ENCODE peak calls at places on chromosomes 6 and 20, in four cellular contexts. One of them, this sample, is unnamed.

GRCh38 chr6:82006027-82006738 is 241.4 kb downstream of the IBTK start:
- DNase-seq in cardiac muscle cell: peak; percentile 67
- DNase-seq in lung: no peak
- DNase-seq in fibroblast of lung: peak; percentile 61
- DNase-seq in this sample: no peak

GRCh38 chr6:35663447-35664235 is 25.1 kb downstream of the FKBP5 start:
- DNase-seq in cardiac muscle cell: peak; percentile 63
- DNase-seq in lung: no peak
- DNase-seq in fibroblast of lung: peak; percentile 33
- DNase-seq in this sample: no peak

GRCh38 chr6:43088654-43089056 is 12.5 kb downstream of the PTK7 start:
- DNase-seq in fibroblast of lung: no peak
- DNase-seq in cardiac muscle cell: no peak
- DNase-seq in lung: no peak
- DNase-seq in this sample: no peak

GRCh38 chr6:1757133-1757532 is 147.4 kb downstream of the FOXC1 start:
- DNase-seq in fibroblast of lung: no peak
- DNase-seq in cardiac muscle cell: no peak
- DNase-seq in lung: no peak
- DNase-seq in this sample: no peak

GRCh38 chr6:53651764-53652401 is 13.7 kb downstream of the KLHL31 start:
- DNase-seq in fibroblast of lung: peak; percentile 55
- DNase-seq in lung: peak; percentile 67
- DNase-seq in cardiac muscle cell: peak; percentile 52
- DNase-seq in this sample: peak; percentile 83

GRCh38 chr20:37673429-37673828 is 20.4 kb upstream of the CTNNBL1 start:
- DNase-seq in cardiac muscle cell: no peak
- DNase-seq in lung: no peak
- DNase-seq in fibroblast of lung: no peak
- DNase-seq in this sample: no peak

GRCh38 chr6:30544666-30545272 is 11.5 kb downstream of the GNL1 start:
- DNase-seq in fibroblast of lung: peak; percentile 76
- DNase-seq in lung: no peak
- DNase-seq in cardiac muscle cell: peak; percentile 78
- DNase-seq in this sample: no peak

GRCh38 chr6:24683297-24684296 is 16.7 kb downstream of the ACOT13 start:
- DNase-seq in lung: no peak
- DNase-seq in cardiac muscle cell: no peak
- DNase-seq in fibroblast of lung: no peak
- DNase-seq in this sample: no peak

GRCh38 chr6:69894578-69895347 is 28.4 kb downstream of the COL19A1 start:
- DNase-seq in cardiac muscle cell: peak; percentile 83
- DNase-seq in fibroblast of lung: peak; percentile 92
- DNase-seq in lung: no peak
- DNase-seq in this sample: no peak

GRCh38 chr20:18195931-18196330 is 58.3 kb downstream of the KAT14 start:
- DNase-seq in lung: no peak
- DNase-seq in cardiac muscle cell: no peak
- DNase-seq in fibroblast of lung: no peak
- DNase-seq in this sample: no peak

GRCh38 chr20:37990571-37991151 is 42.6 kb downstream of the TTI1 start:
- DNase-seq in lung: peak; percentile 73
- DNase-seq in fibroblast of lung: peak; percentile 91
- DNase-seq in cardiac muscle cell: peak; percentile 65
- DNase-seq in this sample: peak; percentile 23

GRCh38 chr6:20630617-20631448 is 96.6 kb downstream of the CDKAL1 start:
- DNase-seq in fibroblast of lung: no peak
- DNase-seq in lung: no peak
- DNase-seq in cardiac muscle cell: no peak
- DNase-seq in this sample: no peak

GRCh38 chr6:39361657-39362486 is 39.4 kb upstream of the KCNK16 start:
- DNase-seq in cardiac muscle cell: peak; percentile 75
- DNase-seq in fibroblast of lung: peak; percentile 67
- DNase-seq in lung: peak; percentile 63
- DNase-seq in this sample: peak; percentile 77

GRCh38 chr6:83708970-83709747 is at the start of gene SNAP91:
- DNase-seq in fibroblast of lung: no peak
- DNase-seq in lung: no peak
- DNase-seq in cardiac muscle cell: peak; percentile 22
- DNase-seq in this sample: no peak

GRCh38 chr6:144415014-144415413 is 129.9 kb downstream of the UTRN start:
- DNase-seq in fibroblast of lung: peak; percentile 75
- DNase-seq in lung: no peak
- DNase-seq in cardiac muscle cell: peak; percentile 71
- DNase-seq in this sample: no peak

GRCh38 chr6:161486326-161486725 is 212.5 kb upstream of the AGPAT4 start:
- DNase-seq in cardiac muscle cell: peak; percentile 50
- DNase-seq in fibroblast of lung: peak; percentile 41
- DNase-seq in lung: no peak
- DNase-seq in this sample: no peak

GRCh38 chr6:10393544-10394225 is 21.2 kb downstream of the TFAP2A start:
- DNase-seq in cardiac muscle cell: no peak
- DNase-seq in fibroblast of lung: no peak
- DNase-seq in lung: no peak
- DNase-seq in this sample: no peak

GRCh38 chr6:37540390-37540789 is 40.7 kb upstream of the CCDC167 start:
- DNase-seq in lung: no peak
- DNase-seq in fibroblast of lung: no peak
- DNase-seq in cardiac muscle cell: no peak
- DNase-seq in this sample: no peak

GRCh38 chr20:9474835-9475413 is 39.5 kb upstream of the LAMP5 start:
- DNase-seq in cardiac muscle cell: no peak
- DNase-seq in fibroblast of lung: peak; percentile 35
- DNase-seq in lung: no peak
- DNase-seq in this sample: no peak

GRCh38 chr6:6224933-6225486 is 95.5 kb downstream of the F13A1 start:
- DNase-seq in lung: no peak
- DNase-seq in fibroblast of lung: no peak
- DNase-seq in cardiac muscle cell: no peak
- DNase-seq in this sample: no peak

GRCh38 chr6:113052513-113052912 is 705.4 kb downstream of the RFPL4B start:
- DNase-seq in lung: no peak
- DNase-seq in cardiac muscle cell: no peak
- DNase-seq in fibroblast of lung: no peak
- DNase-seq in this sample: no peak

GRCh38 chr6:107585815-107586435 is 96.0 kb downstream of the SOBP start:
- DNase-seq in cardiac muscle cell: no peak
- DNase-seq in lung: no peak
- DNase-seq in fibroblast of lung: no peak
- DNase-seq in this sample: no peak

GRCh38 chr20:44552039-44552438 is 30.2 kb upstream of the SERINC3 start:
- DNase-seq in fibroblast of lung: no peak
- DNase-seq in cardiac muscle cell: no peak
- DNase-seq in lung: no peak
- DNase-seq in this sample: no peak
- H3K27me3 ChIP-seq in fibroblast of lung: no peaks in the 10 kb centered on the region
- H3K27me3 ChIP-seq in cardiac muscle cell: no peaks in the 10 kb centered on the region
- H3K27me3 ChIP-seq in lung: no peaks in the 10 kb centered on the region
- H3K27me3 ChIP-seq in this sample: no peaks in the 10 kb centered on the region

GRCh38 chr20:60209048-60209447 is 250.8 kb downstream of the CDH26 start:
- DNase-seq in lung: no peak
- DNase-seq in cardiac muscle cell: no peak
- DNase-seq in fibroblast of lung: no peak
- DNase-seq in this sample: no peak
- H3K4me1 ChIP-seq in lung: no peaks in the 10 kb centered on the region
- H3K4me1 ChIP-seq in cardiac muscle cell: no peaks in the 10 kb centered on the region
- H3K4me1 ChIP-seq in fibroblast of lung: no peaks in the 10 kb centered on the region
- H3K4me1 ChIP-seq in this sample: no peaks in the 10 kb centered on the region

GRCh38 chr6:127120109-127120786 is 1.8 kb downstream of the RSPO3 start:
- DNase-seq in cardiac muscle cell: no peak
- DNase-seq in lung: no peak
- DNase-seq in fibroblast of lung: no peak
- DNase-seq in this sample: peak; percentile 62
- H3K27me3 ChIP-seq in cardiac muscle cell: peaks cover 37% of the 10 kb centered on the region
- H3K27me3 ChIP-seq in lung: no peaks in the 10 kb centered on the region
- H3K27me3 ChIP-seq in fibroblast of lung: peaks cover 32% of the 10 kb centered on the region
- H3K27me3 ChIP-seq in this sample: no peaks in the 10 kb centered on the region

DNA sequence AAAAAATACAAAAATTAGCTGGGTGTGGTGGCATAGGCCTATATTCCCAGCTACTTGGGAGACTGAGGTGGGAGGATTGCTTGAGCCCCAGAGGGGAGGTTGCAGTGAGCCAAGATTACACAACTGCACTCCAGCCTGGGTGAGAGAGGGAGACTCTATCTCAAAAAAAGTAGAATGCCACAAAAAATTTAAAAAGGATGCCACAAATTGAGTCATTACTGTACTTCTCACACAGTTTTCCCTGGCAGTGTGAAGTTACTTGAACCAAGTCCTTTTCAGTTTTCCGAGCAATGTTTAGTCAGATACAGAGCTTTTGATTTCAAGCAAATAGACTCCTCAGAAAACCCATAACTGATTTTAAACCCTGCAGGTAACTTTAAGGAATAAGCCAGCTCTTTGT is 53.3 kb downstream of the TNFRSF21 start:
- DNase-seq in lung: no peak
- DNase-seq in fibroblast of lung: no peak
- DNase-seq in cardiac muscle cell: peak; percentile 71
- DNase-seq in this sample: no peak
- H3K4me1 ChIP-seq in lung: peaks cover 1% of the 10 kb centered on the region
- H3K4me1 ChIP-seq in fibroblast of lung: no peaks in the 10 kb centered on the region
- H3K4me1 ChIP-seq in cardiac muscle cell: no peaks in the 10 kb centered on the region
- H3K4me1 ChIP-seq in this sample: no peaks in the 10 kb centered on the region

DNA sequence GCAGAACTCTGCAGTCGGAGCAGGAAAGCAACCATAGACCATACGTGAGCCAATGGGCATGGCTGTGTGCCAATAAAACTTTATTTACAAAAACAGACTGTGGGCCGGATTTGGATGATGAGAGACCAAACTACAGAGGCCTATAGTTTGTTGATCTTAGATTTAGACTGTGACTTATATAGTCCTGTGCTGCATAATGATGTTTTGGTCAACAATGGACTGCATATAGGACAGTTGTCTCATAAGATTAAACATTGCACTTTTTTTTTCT is 70.9 kb upstream of the SLC22A23 start:
- DNase-seq in cardiac muscle cell: no peak
- DNase-seq in lung: no peak
- DNase-seq in fibroblast of lung: no peak
- DNase-seq in this sample: no peak
- H3K27me3 ChIP-seq in cardiac muscle cell: no peaks in the 10 kb centered on the region
- H3K27me3 ChIP-seq in lung: no peaks in the 10 kb centered on the region
- H3K27me3 ChIP-seq in fibroblast of lung: no peaks in the 10 kb centered on the region
- H3K27me3 ChIP-seq in this sample: no peaks in the 10 kb centered on the region

GRCh38 chr20:57404419-57405072 is 13.3 kb downstream of the RBM38 start:
- DNase-seq in fibroblast of lung: no peak
- DNase-seq in lung: no peak
- DNase-seq in cardiac muscle cell: no peak
- DNase-seq in this sample: no peak
- H3K4me1 ChIP-seq in fibroblast of lung: no peaks in the 10 kb centered on the region
- H3K4me1 ChIP-seq in lung: peaks cover 4% of the 10 kb centered on the region
- H3K4me1 ChIP-seq in cardiac muscle cell: peaks cover 55% of the 10 kb centered on the region
- H3K4me1 ChIP-seq in this sample: peaks cover 24% of the 10 kb centered on the region

DNA sequence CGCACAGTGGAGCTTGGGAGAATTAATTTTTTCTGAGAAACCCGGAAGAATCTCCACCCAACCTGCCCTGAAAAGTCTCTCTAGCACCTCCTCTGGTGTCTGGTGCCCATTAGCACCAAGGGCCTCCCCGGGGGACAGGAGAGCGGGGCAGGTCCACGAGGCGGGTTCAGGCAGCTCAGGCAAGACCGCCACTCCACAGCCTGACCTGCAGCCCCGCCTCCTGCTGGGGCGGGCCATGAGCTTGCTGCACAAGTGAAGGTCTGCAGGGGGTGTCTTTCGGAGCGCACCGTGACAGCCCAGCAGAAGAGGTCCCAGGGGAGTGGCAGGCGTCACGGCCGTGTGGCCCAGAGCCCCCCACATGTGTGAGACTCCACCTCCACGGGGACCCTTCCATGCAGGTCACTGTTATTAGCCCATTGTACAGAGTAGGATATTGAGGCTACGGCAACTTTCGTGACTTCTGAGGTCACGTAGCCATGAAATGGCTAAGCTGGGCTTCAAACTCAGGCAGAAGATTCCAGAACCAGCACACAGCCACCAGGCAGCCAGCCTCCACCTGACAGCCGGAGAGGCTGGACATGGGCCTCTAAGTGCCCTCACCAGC is 63.9 kb upstream of the SLCO4A1 start:
- DNase-seq in cardiac muscle cell: no peak
- DNase-seq in lung: no peak
- DNase-seq in fibroblast of lung: no peak
- DNase-seq in this sample: no peak
- H3K27me3 ChIP-seq in cardiac muscle cell: no peaks in the 10 kb centered on the region
- H3K27me3 ChIP-seq in lung: peaks cover 6% of the 10 kb centered on the region
- H3K27me3 ChIP-seq in fibroblast of lung: peaks cover 21% of the 10 kb centered on the region
- H3K27me3 ChIP-seq in this sample: no peaks in the 10 kb centered on the region

This sample was measured in tibial artery.